ENCODE peak calls at places on chromosomes 7 and 10, in seven cellular contexts. R is naive thymus-derived CD8-positive, alpha-beta T cell; H is NCI-H774; T is AML-193; A is thoracic aorta; Z is transverse colon; J is glutamatergic neuron. B is an unnamed sample.

GRCh38 chr7:44638611-44639557 is 32.5 kb downstream of the OGDH start:
- DNase-seq in T (peak; percentile 67), R (peak; percentile 53), H (no peak), J (no peak), Z (peak; percentile 88), A (no peak), B (peak; percentile 96)

GRCh38 chr10:23283680-23284079 is 60.9 kb downstream of the C10orf67 start:
- DNase-seq in R (no peak), A (no peak), H (no peak), J (no peak), Z (no peak), T (no peak), B (no peak)

GRCh38 chr10:82969405-82969804 is 1094.4 kb downstream of the NRG3 start:
- DNase-seq in R (no peak), T (peak; percentile 11), J (no peak), H (no peak), A (no peak), Z (no peak), B (peak; percentile 29)

GRCh38 chr10:48785796-48786195 is 101.1 kb downstream of the WDFY4 start:
- DNase-seq in Z (no peak), R (no peak), A (no peak), J (no peak), T (no peak), H (no peak), B (no peak)

GRCh38 chr10:124619195-124619594 is 125.0 kb downstream of the FAM53B start:
- DNase-seq in A (no peak), J (no peak), Z (no peak), T (no peak), H (no peak), R (peak; percentile 7), B (no peak)

GRCh38 chr7:68146970-68147369 is 1150.3 kb downstream of the TYW1 start:
- DNase-seq in T (no peak), J (no peak), Z (no peak), H (no peak), R (no peak), A (no peak), B (no peak)

GRCh38 chr10:32995751-32996150 is 37.7 kb upstream of the ITGB1 start:
- DNase-seq in T (no peak), A (no peak), R (no peak), J (no peak), H (no peak), Z (no peak), B (no peak)

GRCh38 chr7:3095046-3095445 is 51.4 kb upstream of the CARD11 start:
- DNase-seq in J (no peak), T (no peak), R (peak; percentile 52), A (no peak), Z (peak; percentile 25), H (no peak), B (no peak)

GRCh38 chr10:122323188-122323587 is 51.3 kb upstream of the PLEKHA1 start:
- DNase-seq in Z (no peak), A (no peak), J (no peak), H (no peak), R (no peak), T (no peak), B (no peak)

GRCh38 chr7:2993868-2994267 is 49.8 kb downstream of the CARD11 start:
- DNase-seq in Z (peak; percentile 76), H (no peak), R (no peak), J (no peak), A (no peak), T (no peak), B (no peak)

GRCh38 chr7:139730746-139731612 is 46.8 kb downstream of the HIPK2 start:
- DNase-seq in H (peak; percentile 30), A (peak; percentile 39), T (peak; percentile 38), J (no peak), Z (peak; percentile 67), R (peak; percentile 55), B (no peak)

GRCh38 chr7:139490130-139490529 is 6.7 kb upstream of the KLRG2 start:
- DNase-seq in T (no peak), Z (peak; percentile 13), J (no peak), A (no peak), H (peak; percentile 28), R (no peak), B (no peak)

GRCh38 chr10:12981570-12981969 is 19.9 kb downstream of the CCDC3 start:
- DNase-seq in A (no peak), H (no peak), J (no peak), R (no peak), T (no peak), Z (no peak), B (peak; percentile 63)

GRCh38 chr7:69553190-69553589 is 45.1 kb upstream of the AUTS2 start:
- DNase-seq in Z (no peak), A (no peak), T (no peak), J (no peak), R (no peak), H (no peak), B (no peak)

GRCh38 chr7:48337012-48337621 is 165.9 kb downstream of the ABCA13 start:
- DNase-seq in R (no peak), H (no peak), J (peak; percentile 33), A (no peak), Z (no peak), T (peak; percentile 40), B (peak; percentile 24)

GRCh38 chr10:124359336-124359832 is 59.3 kb downstream of the OAT start:
- DNase-seq in J (no peak), A (no peak), T (no peak), Z (no peak), H (no peak), R (no peak), B (no peak)

GRCh38 chr7:22173884-22174573 is 182.9 kb downstream of the RAPGEF5 start:
- DNase-seq in H (no peak), J (no peak), A (no peak), Z (no peak), R (no peak), T (no peak), B (peak; percentile 86)

GRCh38 chr7:21942955-21943354 is 2.7 kb downstream of the CDCA7L start:
- DNase-seq in R (no peak), A (no peak), T (no peak), Z (no peak), J (no peak), H (no peak), B (no peak)

GRCh38 chr7:48255046-48255445 is 83.8 kb downstream of the ABCA13 start:
- DNase-seq in T (no peak), J (no peak), Z (no peak), R (no peak), A (no peak), H (no peak), B (peak; percentile 17)

GRCh38 chr7:157065046-157065445 is 54.6 kb upstream of the MNX1 start:
- DNase-seq in R (no peak), H (no peak), T (no peak), Z (no peak), J (no peak), A (no peak), B (no peak)

GRCh38 chr7:107315821-107316220 is 147.0 kb downstream of the HBP1 start:
- DNase-seq in H (no peak), A (no peak), R (no peak), Z (no peak), J (no peak), T (no peak), B (no peak)

GRCh38 chr10:127964644-127965043 is 57.7 kb downstream of the PTPRE start:
- DNase-seq in J (no peak), A (no peak), H (no peak), R (no peak), Z (no peak), T (no peak), B (no peak)

GRCh38 chr10:70482982-70483760 is 4.6 kb downstream of the PALD1 start:
- DNase-seq in T (no peak), H (no peak), R (no peak), Z (no peak), A (no peak), J (no peak), B (no peak)

B was measured in HT1080.